ENCODE peak calls at places on chromosomes 12 and 14, in five cellular contexts. C is uterus, V is K562, X is fibroblast of mammary gland, T is epithelial cell of esophagus. P is an unnamed sample.

GRCh38 chr14:32509632-32510187 is 180.6 kb downstream of the AKAP6 start:
- DNase-seq in C (peak), V (no peak), X (peak), T (peak), P (no peak)

GRCh38 chr14:54792288-54792687 is 110.3 kb downstream of the GCH1 start:
- DNase-seq in C (no peak), V (no peak), X (no peak), T (no peak), P (no peak)

GRCh38 chr14:50038398-50039119 is 77.8 kb downstream of the VCPKMT start:
- DNase-seq in C (peak), V (no peak), X (peak), T (peak), P (no peak)

GRCh38 chr12:126907900-126908764 is 1358.8 kb upstream of the TMEM132C start:
- DNase-seq in C (no peak), V (peak), X (no peak), T (no peak), P (no peak)

GRCh38 chr14:93859957-93860356 is 67.2 kb upstream of the FAM181A start:
- DNase-seq in C (no peak), V (no peak), X (peak), T (no peak), P (no peak)

GRCh38 chr12:104473374-104473983 is 16.7 kb downstream of the CHST11 start:
- DNase-seq in C (no peak), V (no peak), X (no peak), T (no peak), P (no peak)

GRCh38 chr12:75666126-75666979 is 154.9 kb upstream of the KRR1 start:
- DNase-seq in C (no peak), V (no peak), X (no peak), T (no peak), P (no peak)

GRCh38 chr14:96538097-96538496 is 35.9 kb downstream of the PAPOLA start:
- DNase-seq in C (no peak), V (no peak), X (no peak), T (no peak), P (no peak)

GRCh38 chr12:84632556-84632955 is 280.0 kb downstream of the SLC6A15 start:
- DNase-seq in C (no peak), V (no peak), X (no peak), T (no peak), P (no peak)

GRCh38 chr14:100203962-100204834 is 34.7 kb upstream of the YY1 start:
- DNase-seq in C (no peak), V (no peak), X (no peak), T (peak), P (no peak)

GRCh38 chr12:128771681-128772080 is 52.1 kb downstream of the SLC15A4 start:
- DNase-seq in C (no peak), V (no peak), X (peak), T (peak), P (no peak)

GRCh38 chr14:99430491-99430890 is 50.2 kb downstream of the SETD3 start:
- DNase-seq in C (peak), V (peak), X (no peak), T (peak), P (peak)

GRCh38 chr12:104570174-104570907 is 113.6 kb downstream of the CHST11 start:
- DNase-seq in C (no peak), V (no peak), X (no peak), T (no peak), P (no peak)

GRCh38 chr12:6432991-6433390 is 11.8 kb upstream of the CD27 start:
- DNase-seq in C (no peak), V (no peak), X (no peak), T (no peak), P (no peak)

GRCh38 chr14:31270196-31270772 is 62.7 kb upstream of the HECTD1 start:
- DNase-seq in C (no peak), V (no peak), X (peak), T (no peak), P (no peak)

GRCh38 chr14:69749956-69750355 is 17.0 kb upstream of the SRSF5 start:
- DNase-seq in C (no peak), V (no peak), X (no peak), T (no peak), P (no peak)

GRCh38 chr12:132638541-132639408 is 20.2 kb downstream of the P2RX2 start:
- DNase-seq in C (peak), V (peak), X (peak), T (peak), P (peak)

GRCh38 chr14:89378119-89378518 is 38.9 kb downstream of the FOXN3 start:
- DNase-seq in C (no peak), V (no peak), X (peak), T (peak), P (no peak)

GRCh38 chr12:74334770-74335169 is 202.9 kb upstream of the ATXN7L3B start:
- DNase-seq in C (no peak), V (no peak), X (peak), T (peak), P (no peak)

GRCh38 chr12:106128526-106129430 is 10.0 kb downstream of the NUAK1 start:
- DNase-seq in C (no peak), V (no peak), X (no peak), T (no peak), P (no peak)

GRCh38 chr12:5654019-5654418 is 222.1 kb downstream of the NTF3 start:
- DNase-seq in C (no peak), V (no peak), X (no peak), T (no peak), P (no peak)

GRCh38 chr12:68609955-68610434 is 704 bp upstream of the RAP1B start:
- DNase-seq in C (peak), V (no peak), X (peak), T (no peak), P (no peak)

GRCh38 chr12:55647027-55647426 is 10.3 kb downstream of the OR10P1 start:
- DNase-seq in C (no peak), V (no peak), X (no peak), T (no peak), P (no peak)

GRCh38 chr12:10928746-10929286 is at the start of gene PRH2:
- DNase-seq in C (no peak), V (no peak), X (no peak), T (no peak), P (no peak)

GRCh38 chr14:63713058-63713457 is 14.8 kb downstream of the SGPP1 start:
- DNase-seq in C (no peak), V (no peak), X (no peak), T (no peak), P (no peak)

GRCh38 chr12:95646781-95647184 is 95.5 kb upstream of the USP44 start:
- DNase-seq in C (no peak), V (no peak), X (peak), T (no peak), P (no peak)

GRCh38 chr12:51505363-51505762 is 80.7 kb downstream of the SLC4A8 start:
- DNase-seq in C (no peak), V (no peak), X (no peak), T (no peak), P (no peak)

GRCh38 chr14:39765676-39766075 is 333.4 kb upstream of the FBXO33 start:
- DNase-seq in C (no peak), V (no peak), X (no peak), T (no peak), P (no peak)

GRCh38 chr12:34390846-34391700 is 368.8 kb downstream of the ALG10 start:
- DNase-seq in C (no peak), V (no peak), X (no peak), T (no peak), P (no peak)

GRCh38 chr12:42916143-42916542 is 326.6 kb upstream of the PRICKLE1 start:
- DNase-seq in C (no peak), V (no peak), X (no peak), T (peak), P (no peak)
- TF ChIP-seq CTCF in C (no peak), V (no peak), X (no peak), T (no peak), P (no peak)

GRCh38 chr12:111757361-111758119 is 9.2 kb upstream of the ALDH2 start:
- DNase-seq in C (no peak), V (no peak), X (peak), T (no peak), P (no peak)

GRCh38 chr12:111756196-111756595 is 10.5 kb upstream of the ALDH2 start:
- DNase-seq in C (no peak), V (no peak), X (no peak), T (no peak), P (no peak)

GRCh38 chr12:111758120-111758561 is 8.6 kb upstream of the ALDH2 start:
- DNase-seq in C (no peak), V (no peak), X (no peak), T (peak), P (no peak)

GRCh38 chr12:111754671-111755070 is 12.1 kb upstream of the ALDH2 start:
- DNase-seq in C (no peak), V (no peak), X (no peak), T (no peak), P (no peak)

GRCh38 chr12:111756681-111757080 is 10.1 kb upstream of the ALDH2 start:
- DNase-seq in C (no peak), V (no peak), X (no peak), T (no peak), P (no peak)
- TF ChIP-seq CTCF in C (no peak), V (no peak), X (no peak), T (no peak), P (no peak)

GRCh38 chr12:59185291-59185690 is 265.0 kb upstream of the LRIG3 start:
- DNase-seq in C (no peak), V (no peak), X (no peak), T (no peak), P (no peak)
- TF ChIP-seq CTCF in C (no peak), V (no peak), X (no peak), T (no peak), P (no peak)

GRCh38 chr12:116267948-116268347 is 9.5 kb downstream of the MED13L start:
- DNase-seq in C (no peak), V (no peak), X (no peak), T (no peak), P (no peak)
- TF ChIP-seq CTCF in C (no peak), V (no peak), X (no peak), T (no peak), P (no peak)

GRCh38 chr14:75491376-75491978 is 30.8 kb upstream of the BATF start:
- DNase-seq in C (no peak), V (no peak), X (no peak), T (no peak), P (no peak)
- TF ChIP-seq CTCF in C (no peak), V (no peak), X (no peak), T (no peak), P (no peak)

DNA sequence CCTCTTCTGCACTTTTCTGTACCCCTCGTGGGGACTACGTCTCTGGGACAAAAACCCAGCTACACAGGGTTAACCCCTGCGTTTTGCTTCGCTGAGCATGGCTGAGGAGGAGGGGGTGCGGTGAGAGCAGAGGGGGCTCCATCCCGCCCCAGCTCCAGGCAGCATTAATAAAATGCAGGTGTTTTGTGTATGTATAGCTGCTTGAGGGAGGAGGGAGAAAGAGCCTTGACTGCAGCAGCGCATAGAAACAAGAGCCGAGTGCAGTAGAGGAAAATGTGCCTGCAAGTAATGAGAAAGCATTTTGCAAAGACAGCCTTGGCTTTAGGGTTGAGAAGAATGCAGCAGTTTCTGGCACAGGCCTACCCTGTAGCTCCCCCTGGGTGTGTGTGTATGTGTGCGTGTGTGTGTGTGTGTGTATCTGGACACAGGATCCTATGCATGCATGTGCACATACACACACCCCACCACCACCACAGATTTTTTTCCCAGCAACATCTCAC is 103.9 kb downstream of the ZFP36L1 start:
- DNase-seq in C (peak), V (no peak), X (peak), T (no peak), P (no peak)
- TF ChIP-seq CTCF in C (no peak), V (no peak), X (peak), T (no peak), P (no peak)

GRCh38 chr12:15772405-15773018 is 16.7 kb downstream of the EPS8 start:
- DNase-seq in C (no peak), V (no peak), X (peak), T (peak), P (no peak)
- TF ChIP-seq CTCF in C (no peak), V (peak), X (peak), T (peak), P (peak)

GRCh38 chr12:52528641-52529143 is 8.5 kb upstream of the KRT5 start:
- DNase-seq in C (no peak), V (no peak), X (no peak), T (no peak), P (no peak)
- TF ChIP-seq CTCF in C (no peak), V (no peak), X (no peak), T (no peak), P (no peak)

DNA sequence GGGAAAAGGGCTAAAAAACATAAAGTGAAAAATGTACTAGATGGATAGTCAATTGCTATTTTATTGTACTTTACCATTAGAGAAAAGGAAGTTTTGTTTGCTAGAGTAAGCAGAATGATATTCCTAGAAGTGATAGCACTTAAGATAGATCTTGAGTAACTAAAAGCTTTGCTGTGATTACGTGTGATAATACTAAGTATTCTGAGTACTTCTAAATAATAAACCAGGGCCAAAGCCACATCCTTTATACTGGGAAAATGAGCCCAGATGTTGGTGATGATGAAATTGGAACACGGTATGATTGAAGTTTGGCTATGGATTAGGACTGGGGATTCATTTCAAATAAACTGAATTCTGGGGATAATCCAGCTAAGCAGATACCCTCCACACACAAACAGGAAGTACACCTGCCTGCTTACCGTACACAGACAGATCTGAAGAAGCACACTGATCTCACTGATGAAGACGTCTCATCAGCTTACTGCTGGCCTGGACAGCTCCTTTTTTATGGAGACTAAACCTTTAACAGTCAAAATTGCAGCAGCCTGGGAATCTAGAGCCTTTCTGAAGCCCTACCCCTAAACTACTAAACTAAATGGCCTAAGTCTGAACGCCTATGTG is 199.8 kb downstream of the LRFN5 start:
- DNase-seq in C (no peak), V (no peak), X (peak), T (no peak), P (no peak)
- TF ChIP-seq CTCF in C (no peak), V (no peak), X (no peak), T (no peak), P (no peak)